ENCODE peak calls at places on chromosomes 13 and 19, in four cellular contexts. H is LoVo, Z is ELF-1, W is COR-L47. J is an unnamed sample.

GRCh38 chr19:11641241-11641640 is 44.0 kb downstream of the ZNF627 start:
- DNase-seq in Z (no peak), W (no peak), H (no peak), J (no peak)

GRCh38 chr19:2426661-2427322 is 594 bp downstream of the TIMM13 start:
- DNase-seq in H (peak), Z (peak), W (no peak), J (no peak)

GRCh38 chr13:110354209-110354627 is 47.1 kb downstream of the COL4A2 start:
- DNase-seq in W (no peak), Z (no peak), H (no peak), J (no peak)

GRCh38 chr19:50003254-50003788 is 21.9 kb downstream of the VRK3 start:
- DNase-seq in H (no peak), Z (no peak), W (no peak), J (no peak)

GRCh38 chr13:30388401-30389283 is 33.7 kb upstream of the UBE2L5 start:
- DNase-seq in W (no peak), H (no peak), Z (peak), J (no peak)

GRCh38 chr19:291561-292280 is 518 bp upstream of the PLPP2 start:
- DNase-seq in H (peak), W (no peak), Z (no peak), J (no peak)

GRCh38 chr13:84606616-84607015 is 724.3 kb upstream of the SLITRK1 start:
- DNase-seq in W (no peak), H (no peak), Z (no peak), J (no peak)

GRCh38 chr19:2983351-2984195 is 6.2 kb downstream of the TLE6 start:
- DNase-seq in W (peak), H (no peak), Z (peak), J (no peak)

GRCh38 chr13:113950451-113951245 is 23.2 kb downstream of the C13orf46 start:
- DNase-seq in H (no peak), W (no peak), Z (no peak), J (no peak)

GRCh38 chr19:51719251-51719901 is 4.4 kb downstream of the HAS1 start:
- DNase-seq in Z (peak), H (no peak), W (no peak), J (no peak)

GRCh38 chr13:113233101-113233500 is 23.7 kb downstream of the CUL4A start:
- DNase-seq in W (no peak), Z (no peak), H (no peak), J (no peak)

GRCh38 chr19:41088151-41088550 is at the start of gene CYP2A13:
- DNase-seq in Z (no peak), H (no peak), W (no peak), J (no peak)

GRCh38 chr19:50204811-50205675 is 1.6 kb downstream of the MYH14 start:
- DNase-seq in W (no peak), Z (peak), H (peak), J (peak)

GRCh38 chr19:4541114-4541805 is 1.4 kb upstream of the LRG1 start:
- DNase-seq in Z (no peak), H (no peak), W (no peak), J (no peak)

GRCh38 chr19:41870401-41870873 is 6.6 kb upstream of the CD79A start:
- DNase-seq in H (no peak), Z (no peak), W (no peak), J (no peak)

GRCh38 chr13:75666646-75667351 is 30.7 kb downstream of the LMO7 start:
- DNase-seq in W (no peak), Z (peak), H (no peak), J (no peak)

GRCh38 chr19:18736415-18737336 is 53.2 kb downstream of the CRTC1 start:
- DNase-seq in Z (no peak), W (no peak), H (no peak), J (no peak)

GRCh38 chr19:42594617-42595489 is at the start of gene CEACAM8:
- DNase-seq in Z (no peak), H (no peak), W (no peak), J (no peak)

J was measured in nucleus accumbens.